ENCODE peak calls at places on chromosomes 13 and 19, in four cellular contexts. One of them, this sample, is unnamed.

GRCh38 chr19:872266-872951 is 12.9 kb downstream of the CFD start:
- DNase-seq in HCEC 1CT: peak; percentile 76
- DNase-seq in stimulated activated CD8-positive, alpha-beta memory T cell treated with anti-CD3 and anti-CD28 coated beads, Interleukin-2, amount 100 ng/mL, for 1 hour: no peak
- DNase-seq in PC-3: peak; percentile 45
- DNase-seq in this sample: peak; percentile 83

GRCh38 chr19:47195462-47195861 is 35.5 kb downstream of the BBC3 start:
- DNase-seq in HCEC 1CT: no peak
- DNase-seq in PC-3: no peak
- DNase-seq in stimulated activated CD8-positive, alpha-beta memory T cell treated with anti-CD3 and anti-CD28 coated beads, Interleukin-2, amount 100 ng/mL, for 1 hour: no peak
- DNase-seq in this sample: no peak

GRCh38 chr19:11423164-11423803 is 4.2 kb upstream of the RGL3 start:
- DNase-seq in stimulated activated CD8-positive, alpha-beta memory T cell treated with anti-CD3 and anti-CD28 coated beads, Interleukin-2, amount 100 ng/mL, for 1 hour: no peak
- DNase-seq in PC-3: no peak
- DNase-seq in HCEC 1CT: no peak
- DNase-seq in this sample: no peak

GRCh38 chr19:19540707-19541515 is 2.8 kb downstream of the CILP2 start:
- DNase-seq in HCEC 1CT: no peak
- DNase-seq in stimulated activated CD8-positive, alpha-beta memory T cell treated with anti-CD3 and anti-CD28 coated beads, Interleukin-2, amount 100 ng/mL, for 1 hour: peak; percentile 29
- DNase-seq in PC-3: peak; percentile 93
- DNase-seq in this sample: no peak

GRCh38 chr19:18176367-18177310 is 3.0 kb downstream of the IFI30 start:
- DNase-seq in HCEC 1CT: no peak
- DNase-seq in stimulated activated CD8-positive, alpha-beta memory T cell treated with anti-CD3 and anti-CD28 coated beads, Interleukin-2, amount 100 ng/mL, for 1 hour: no peak
- DNase-seq in PC-3: peak; percentile 30
- DNase-seq in this sample: no peak

GRCh38 chr13:45119469-45119989 is 781 bp upstream of the GTF2F2 start:
- DNase-seq in stimulated activated CD8-positive, alpha-beta memory T cell treated with anti-CD3 and anti-CD28 coated beads, Interleukin-2, amount 100 ng/mL, for 1 hour: peak; percentile 38
- DNase-seq in HCEC 1CT: peak; percentile 27
- DNase-seq in PC-3: no peak
- DNase-seq in this sample: peak; percentile 45

GRCh38 chr19:39038098-39038497 is 5.7 kb upstream of the FBXO27 start:
- DNase-seq in HCEC 1CT: no peak
- DNase-seq in stimulated activated CD8-positive, alpha-beta memory T cell treated with anti-CD3 and anti-CD28 coated beads, Interleukin-2, amount 100 ng/mL, for 1 hour: no peak
- DNase-seq in PC-3: peak; percentile 42
- DNase-seq in this sample: peak; percentile 83

GRCh38 chr13:83498486-83499190 is 383.6 kb downstream of the SLITRK1 start:
- DNase-seq in HCEC 1CT: peak; percentile 87
- DNase-seq in PC-3: peak; percentile 80
- DNase-seq in stimulated activated CD8-positive, alpha-beta memory T cell treated with anti-CD3 and anti-CD28 coated beads, Interleukin-2, amount 100 ng/mL, for 1 hour: no peak
- DNase-seq in this sample: peak; percentile 49

GRCh38 chr19:41195675-41196497 is 2.9 kb downstream of the CYP2S1 start:
- DNase-seq in HCEC 1CT: peak; percentile 28
- DNase-seq in PC-3: no peak
- DNase-seq in stimulated activated CD8-positive, alpha-beta memory T cell treated with anti-CD3 and anti-CD28 coated beads, Interleukin-2, amount 100 ng/mL, for 1 hour: no peak
- DNase-seq in this sample: no peak

GRCh38 chr19:40390084-40390742 is at the start of gene HIPK4:
- DNase-seq in PC-3: no peak
- DNase-seq in stimulated activated CD8-positive, alpha-beta memory T cell treated with anti-CD3 and anti-CD28 coated beads, Interleukin-2, amount 100 ng/mL, for 1 hour: no peak
- DNase-seq in HCEC 1CT: no peak
- DNase-seq in this sample: no peak

GRCh38 chr19:29446331-29446730 is 79.5 kb upstream of the VSTM2B start:
- DNase-seq in HCEC 1CT: no peak
- DNase-seq in PC-3: no peak
- DNase-seq in stimulated activated CD8-positive, alpha-beta memory T cell treated with anti-CD3 and anti-CD28 coated beads, Interleukin-2, amount 100 ng/mL, for 1 hour: no peak
- DNase-seq in this sample: no peak

GRCh38 chr19:55418185-55418584 is 10.6 kb upstream of the UBE2S start:
- DNase-seq in HCEC 1CT: peak; percentile 77
- DNase-seq in PC-3: peak; percentile 93
- DNase-seq in stimulated activated CD8-positive, alpha-beta memory T cell treated with anti-CD3 and anti-CD28 coated beads, Interleukin-2, amount 100 ng/mL, for 1 hour: no peak
- DNase-seq in this sample: peak; percentile 95

GRCh38 chr19:1606138-1606651 is 933 bp upstream of the UQCR11 start:
- DNase-seq in PC-3: no peak
- DNase-seq in stimulated activated CD8-positive, alpha-beta memory T cell treated with anti-CD3 and anti-CD28 coated beads, Interleukin-2, amount 100 ng/mL, for 1 hour: no peak
- DNase-seq in HCEC 1CT: no peak
- DNase-seq in this sample: no peak

This sample was measured in HT-29.